ENCODE peak calls at places on chromosomes 1 and 21, in six cellular contexts. One of them, this sample, is unnamed.

GRCh38 chr21:39730418-39731107 is 14.4 kb upstream of the IGSF5 start:
- DNase-seq in H1: no peak
- DNase-seq in HL-60: no peak
- DNase-seq in HepG2: no peak
- DNase-seq in GM12878: no peak
- DNase-seq in K562: no peak
- DNase-seq in this sample: no peak

GRCh38 chr1:81412954-81413353 is 387.8 kb upstream of the ADGRL2 start:
- DNase-seq in HepG2: no peak
- DNase-seq in GM12878: no peak
- DNase-seq in H1: no peak
- DNase-seq in HL-60: no peak
- DNase-seq in K562: no peak
- DNase-seq in this sample: no peak

GRCh38 chr1:54109131-54110105 is 43.4 kb downstream of the CDCP2 start:
- DNase-seq in H1: peak; percentile 33
- DNase-seq in HepG2: no peak
- DNase-seq in HL-60: no peak
- DNase-seq in GM12878: no peak
- DNase-seq in K562: peak; percentile 40
- DNase-seq in this sample: no peak

GRCh38 chr1:27623327-27624212 is 11.4 kb downstream of the FGR start:
- DNase-seq in HL-60: no peak
- DNase-seq in HepG2: no peak
- DNase-seq in H1: no peak
- DNase-seq in K562: no peak
- DNase-seq in GM12878: no peak
- DNase-seq in this sample: no peak

GRCh38 chr1:239719642-239720258 is 333.4 kb downstream of the CHRM3 start:
- DNase-seq in H1: no peak
- DNase-seq in HepG2: no peak
- DNase-seq in GM12878: no peak
- DNase-seq in K562: no peak
- DNase-seq in HL-60: peak; percentile 72
- DNase-seq in this sample: no peak

GRCh38 chr21:29033871-29034270 is 9.4 kb downstream of the USP16 start:
- DNase-seq in HepG2: no peak
- DNase-seq in K562: no peak
- DNase-seq in H1: no peak
- DNase-seq in GM12878: no peak
- DNase-seq in HL-60: no peak
- DNase-seq in this sample: no peak

GRCh38 chr1:167472729-167473529 is 45.4 kb downstream of the CD247 start:
- DNase-seq in GM12878: no peak
- DNase-seq in HepG2: no peak
- DNase-seq in K562: no peak
- DNase-seq in HL-60: no peak
- DNase-seq in H1: no peak
- DNase-seq in this sample: no peak

GRCh38 chr1:112358061-112358770 is 37.8 kb upstream of the CTTNBP2NL start:
- DNase-seq in HL-60: no peak
- DNase-seq in GM12878: no peak
- DNase-seq in K562: no peak
- DNase-seq in HepG2: no peak
- DNase-seq in H1: no peak
- DNase-seq in this sample: no peak

GRCh38 chr1:237814319-237814924 is 76.3 kb downstream of the ZP4 start:
- DNase-seq in H1: no peak
- DNase-seq in GM12878: no peak
- DNase-seq in HepG2: peak; percentile 5
- DNase-seq in K562: peak; percentile 12
- DNase-seq in HL-60: no peak
- DNase-seq in this sample: peak; percentile 25

GRCh38 chr1:15513192-15513591 is 10.8 kb downstream of the CASP9 start:
- DNase-seq in HepG2: no peak
- DNase-seq in GM12878: no peak
- DNase-seq in K562: no peak
- DNase-seq in HL-60: no peak
- DNase-seq in H1: no peak
- DNase-seq in this sample: no peak

GRCh38 chr1:66351474-66351873 is 182.5 kb upstream of the SGIP1 start:
- DNase-seq in GM12878: no peak
- DNase-seq in H1: no peak
- DNase-seq in HL-60: no peak
- DNase-seq in K562: no peak
- DNase-seq in HepG2: no peak
- DNase-seq in this sample: no peak
- TF ChIP-seq GABPA in GM12878: no peak
- TF ChIP-seq GABPA in H1: no peak
- TF ChIP-seq GABPA in HL-60: no peak
- TF ChIP-seq GABPA in K562: no peak
- TF ChIP-seq GABPA in HepG2: no peak
- TF ChIP-seq GABPA in this sample: no peak

GRCh38 chr1:110619412-110620249 is 13.5 kb upstream of the KCNA2 start:
- DNase-seq in K562: peak; percentile 94
- DNase-seq in HepG2: peak; percentile 54
- DNase-seq in H1: peak; percentile 94
- DNase-seq in HL-60: peak; percentile 88
- DNase-seq in GM12878: peak; percentile 69
- DNase-seq in this sample: peak; percentile 88
- TF ChIP-seq GABPA in K562: no peak
- TF ChIP-seq GABPA in HepG2: no peak
- TF ChIP-seq GABPA in H1: no peak
- TF ChIP-seq GABPA in HL-60: no peak
- TF ChIP-seq GABPA in GM12878: no peak
- TF ChIP-seq GABPA in this sample: no peak

DNA sequence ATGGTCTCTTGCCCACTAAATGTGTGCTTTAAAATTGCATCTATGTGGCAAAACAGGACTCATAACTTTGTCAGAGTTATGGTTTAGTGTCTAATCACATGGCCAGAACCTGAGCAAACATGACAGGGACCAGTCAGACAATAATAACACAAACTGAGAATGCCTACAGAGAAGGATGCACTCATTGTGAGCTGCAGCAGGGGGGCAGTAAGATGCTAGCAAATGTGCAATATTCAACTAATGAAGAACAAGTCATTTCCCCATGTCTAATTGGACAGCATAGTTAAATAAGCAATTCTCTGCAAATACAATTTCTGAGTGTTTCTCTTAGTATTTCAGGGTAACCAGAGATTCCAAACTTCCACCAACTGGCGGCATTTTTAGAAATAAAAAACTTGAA is 30.8 kb downstream of the SPAG17 start:
- DNase-seq in K562: peak; percentile 26
- DNase-seq in H1: no peak
- DNase-seq in HepG2: no peak
- DNase-seq in HL-60: no peak
- DNase-seq in GM12878: peak; percentile 3
- DNase-seq in this sample: no peak
- TF ChIP-seq GABPA in K562: no peak
- TF ChIP-seq GABPA in H1: no peak
- TF ChIP-seq GABPA in HepG2: no peak
- TF ChIP-seq GABPA in HL-60: no peak
- TF ChIP-seq GABPA in GM12878: no peak
- TF ChIP-seq GABPA in this sample: no peak

DNA sequence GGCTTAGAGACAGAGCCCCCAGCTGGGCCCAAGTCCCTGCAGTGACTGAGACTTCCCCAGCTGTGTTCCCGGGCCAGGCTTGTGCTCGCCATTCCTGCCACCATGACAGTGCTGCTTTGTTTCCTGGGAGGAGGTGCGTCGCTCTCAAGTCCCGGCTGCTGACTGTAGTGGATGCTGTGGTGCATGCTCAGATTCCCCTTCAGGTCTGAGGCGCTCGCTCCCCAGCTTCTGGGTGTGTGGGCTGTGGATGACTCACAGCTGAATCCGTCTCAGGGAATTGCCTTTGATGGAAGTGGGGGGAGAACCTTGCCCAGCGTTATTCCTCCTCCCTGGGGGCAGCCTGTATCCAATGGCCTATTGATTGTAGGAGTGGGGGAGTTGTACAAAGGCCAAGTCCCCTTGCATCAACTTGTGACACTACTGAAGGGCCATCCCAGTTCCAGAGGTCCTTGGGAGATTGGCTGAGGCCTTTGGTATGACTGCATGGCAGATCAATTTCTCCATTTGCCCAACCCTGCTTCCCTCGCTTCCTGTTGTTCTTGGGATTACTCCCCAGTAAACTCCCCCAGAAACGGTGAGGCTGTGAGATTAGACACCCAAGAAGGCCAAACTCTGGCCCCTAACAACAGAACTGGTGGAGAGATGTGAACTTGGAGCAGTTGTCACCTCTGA is 17.8 kb upstream of the POU3F1 start:
- DNase-seq in GM12878: no peak
- DNase-seq in K562: peak; percentile 78
- DNase-seq in HepG2: no peak
- DNase-seq in HL-60: no peak
- DNase-seq in H1: no peak
- DNase-seq in this sample: no peak
- TF ChIP-seq GABPA in GM12878: no peak
- TF ChIP-seq GABPA in K562: no peak
- TF ChIP-seq GABPA in HepG2: no peak
- TF ChIP-seq GABPA in HL-60: no peak
- TF ChIP-seq GABPA in H1: no peak
- TF ChIP-seq GABPA in this sample: no peak

DNA sequence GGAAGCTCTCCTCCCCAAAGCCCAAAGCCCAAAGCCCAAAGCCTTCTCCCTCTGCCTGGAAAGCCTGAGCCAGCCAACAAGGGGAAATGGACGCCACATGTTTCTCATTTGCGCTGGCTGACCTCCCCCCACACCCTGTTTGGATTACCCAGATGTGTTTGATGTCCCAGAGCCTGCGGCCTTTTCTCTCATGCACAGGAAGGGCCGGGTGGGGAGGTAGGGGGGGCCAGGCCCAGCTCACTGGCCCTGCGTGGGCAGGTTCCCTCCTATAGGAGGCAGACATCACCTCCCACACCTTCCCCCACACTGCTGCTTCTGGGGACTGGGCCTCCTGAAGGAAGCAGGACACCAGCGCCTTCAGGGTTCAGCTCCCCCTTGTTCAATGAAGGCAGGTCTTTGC is 116.3 kb downstream of the NAV1 start:
- DNase-seq in GM12878: no peak
- DNase-seq in H1: no peak
- DNase-seq in HL-60: no peak
- DNase-seq in K562: peak; percentile 70
- DNase-seq in HepG2: no peak
- DNase-seq in this sample: peak; percentile 95
- TF ChIP-seq GABPA in GM12878: no peak
- TF ChIP-seq GABPA in H1: no peak
- TF ChIP-seq GABPA in HL-60: no peak
- TF ChIP-seq GABPA in K562: no peak
- TF ChIP-seq GABPA in HepG2: no peak
- TF ChIP-seq GABPA in this sample: no peak

DNA sequence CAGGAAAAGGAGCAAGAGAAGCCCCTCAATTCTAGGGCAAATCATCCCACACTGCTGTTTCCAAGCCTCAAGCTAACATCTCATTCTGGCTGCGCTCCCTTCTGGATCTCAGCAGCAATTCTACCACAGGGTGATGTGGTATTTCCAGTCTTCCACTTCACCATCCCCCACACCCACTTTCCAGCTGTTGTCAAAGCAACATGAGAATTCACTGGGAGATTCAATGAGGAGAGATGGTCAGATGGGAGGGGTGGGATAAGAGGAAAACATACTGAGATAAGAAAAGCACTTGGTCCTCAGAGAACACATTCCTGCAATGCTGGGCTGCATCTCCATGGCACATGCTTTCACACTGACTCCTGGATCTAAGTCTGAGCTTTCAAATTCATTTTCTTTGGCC is 47.3 kb upstream of the LRRC52 start:
- DNase-seq in K562: no peak
- DNase-seq in HepG2: no peak
- DNase-seq in H1: no peak
- DNase-seq in HL-60: no peak
- DNase-seq in GM12878: no peak
- DNase-seq in this sample: no peak
- TF ChIP-seq GABPA in K562: no peak
- TF ChIP-seq GABPA in HepG2: no peak
- TF ChIP-seq GABPA in H1: no peak
- TF ChIP-seq GABPA in HL-60: no peak
- TF ChIP-seq GABPA in GM12878: no peak
- TF ChIP-seq GABPA in this sample: no peak

GRCh38 chr1:170910273-170910672 is 25.1 kb upstream of the MROH9 start:
- DNase-seq in K562: no peak
- DNase-seq in HepG2: no peak
- DNase-seq in GM12878: no peak
- DNase-seq in HL-60: no peak
- DNase-seq in H1: no peak
- DNase-seq in this sample: no peak
- TF ChIP-seq GABPA in K562: no peak
- TF ChIP-seq GABPA in HepG2: no peak
- TF ChIP-seq GABPA in GM12878: no peak
- TF ChIP-seq GABPA in HL-60: no peak
- TF ChIP-seq GABPA in H1: no peak
- TF ChIP-seq GABPA in this sample: peak; percentile 28

GRCh38 chr1:26535201-26535600 is 5.6 kb downstream of the RPS6KA1 start:
- DNase-seq in HL-60: no peak
- DNase-seq in GM12878: no peak
- DNase-seq in H1: no peak
- DNase-seq in K562: no peak
- DNase-seq in HepG2: no peak
- DNase-seq in this sample: no peak
- TF ChIP-seq GABPA in HL-60: no peak
- TF ChIP-seq GABPA in GM12878: no peak
- TF ChIP-seq GABPA in H1: no peak
- TF ChIP-seq GABPA in K562: no peak
- TF ChIP-seq GABPA in HepG2: no peak
- TF ChIP-seq GABPA in this sample: no peak

This sample was measured in SK-N-SH.